ENCODE peak calls at places on chromosomes 16 and 17, in five cellular contexts. K, A, B, C and M are unnamed samples.

GRCh38 chr16:31219154-31219741 is 2.3 kb upstream of the PYDC1 start:
- DNase-seq in K (no peak), A (no peak), B (no peak), C (no peak), M (no peak)

GRCh38 chr17:7220593-7221280 is 999 bp downstream of the ACADVL start:
- DNase-seq in K (peak; percentile 64), A (peak; percentile 74), B (peak; percentile 64), C (peak; percentile 44), M (no peak)

GRCh38 chr17:28406478-28406824 is 439 bp upstream of the SLC46A1 start:
- DNase-seq in K (no peak), A (no peak), B (no peak), C (no peak), M (no peak)

GRCh38 chr16:73529303-73530012 is 481.5 kb upstream of the ZFHX3 start:
- DNase-seq in K (no peak), A (no peak), B (no peak), C (no peak), M (no peak)

GRCh38 chr16:85759136-85759535 is 8.2 kb upstream of the C16orf74 start:
- DNase-seq in K (no peak), A (no peak), B (no peak), C (no peak), M (no peak)

GRCh38 chr16:24775455-24775854 is 46.0 kb downstream of the TNRC6A start:
- DNase-seq in K (peak; percentile 58), A (no peak), B (no peak), C (no peak), M (no peak)

GRCh38 chr17:35373532-35373983 is at the start of gene SLFN11:
- DNase-seq in K (peak; percentile 98), A (peak; percentile 64), B (peak; percentile 91), C (no peak), M (no peak)

GRCh38 chr17:74531231-74531761 is at the start of gene CD300LB:
- DNase-seq in K (no peak), A (peak; percentile 8), B (peak; percentile 11), C (no peak), M (no peak)

GRCh38 chr16:57808589-57808988 is 6.3 kb upstream of the KIFC3 start:
- DNase-seq in K (no peak), A (no peak), B (no peak), C (no peak), M (no peak)
- H3K4me3 ChIP-seq in K (no peak overlapping the region), A (no peak overlapping the region), B (no peak overlapping the region), C (peak overlapping the region; percentile 31), M (no peak overlapping the region)

GRCh38 chr17:78878261-78878660 is 24.7 kb downstream of the CEP295NL start:
- DNase-seq in K (no peak), A (no peak), B (no peak), C (no peak), M (no peak)
- H3K4me3 ChIP-seq in K (no peak overlapping the region), A (no peak overlapping the region), B (no peak overlapping the region), C (no peak overlapping the region), M (no peak overlapping the region)

DNA sequence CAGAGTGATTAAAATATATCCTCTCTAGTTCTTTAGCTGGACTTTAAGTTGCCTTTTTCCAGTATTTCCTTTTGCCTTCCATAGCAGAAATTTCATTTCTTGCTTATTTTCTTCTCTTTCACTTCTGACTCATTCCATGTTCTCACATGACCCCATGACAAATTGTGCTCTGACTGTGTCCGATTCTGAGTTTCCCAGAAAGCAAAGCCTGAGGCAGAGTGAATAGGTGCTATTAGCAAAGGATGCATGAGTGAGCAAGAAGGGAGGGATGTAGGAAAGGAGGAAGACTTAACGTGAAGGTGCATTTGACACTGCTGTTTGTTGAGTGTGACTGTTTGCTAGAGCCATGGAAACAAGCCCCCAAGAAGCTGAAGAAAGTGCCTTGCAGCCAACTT is 82.6 kb upstream of the CNTNAP4 start:
- DNase-seq in K (no peak), A (no peak), B (no peak), C (no peak), M (no peak)
- H3K4me3 ChIP-seq in K (no peak overlapping the region), A (no peak overlapping the region), B (no peak overlapping the region), C (no peak overlapping the region), M (no peak overlapping the region)

GRCh38 chr17:44541884-44542581 is 15.3 kb upstream of the FZD2 start:
- DNase-seq in K (no peak), A (no peak), B (no peak), C (no peak), M (no peak)
- H3K4me3 ChIP-seq in K (no peak overlapping the region), A (no peak overlapping the region), B (no peak overlapping the region), C (no peak overlapping the region), M (no peak overlapping the region)

DNA sequence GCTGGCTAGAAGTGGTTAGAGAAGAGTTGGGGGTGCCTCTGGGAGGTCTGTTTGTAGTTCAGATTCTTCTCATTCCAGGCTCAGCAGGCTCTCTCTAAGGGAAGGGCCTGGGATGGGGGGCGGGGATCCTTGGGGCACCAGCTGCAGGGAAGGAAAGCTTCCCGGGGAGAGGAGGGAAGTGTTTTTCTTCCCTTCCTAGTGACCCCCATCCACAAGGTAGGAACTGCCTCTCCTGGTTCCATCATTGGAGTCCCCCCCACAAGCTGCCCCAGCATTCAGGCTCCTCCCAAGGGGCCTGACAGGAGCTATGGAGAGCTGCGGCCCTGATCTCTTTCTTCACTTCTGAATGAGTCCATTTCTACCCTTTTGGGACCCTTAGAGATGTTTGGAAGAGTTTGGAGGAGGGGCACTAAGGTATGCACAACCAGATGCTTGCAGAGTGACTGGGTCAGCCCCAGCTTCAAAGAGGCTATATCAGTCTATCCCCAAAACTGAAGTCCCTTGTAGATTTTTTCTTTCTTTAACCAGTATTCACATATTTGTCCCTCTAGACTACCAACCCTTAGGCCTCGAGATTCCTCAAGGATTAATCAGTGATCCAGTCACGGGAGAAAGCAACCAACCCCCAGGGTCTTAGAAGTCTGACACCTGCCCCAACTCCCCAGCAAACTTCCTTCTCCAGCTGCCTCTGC is 13.9 kb upstream of the FZD2 start:
- DNase-seq in K (peak; percentile 83), A (no peak), B (no peak), C (peak; percentile 64), M (no peak)
- H3K4me3 ChIP-seq in K (no peak overlapping the region), A (no peak overlapping the region), B (no peak overlapping the region), C (no peak overlapping the region), M (no peak overlapping the region)

GRCh38 chr17:44004077-44004760 is at the start of gene NAGS:
- DNase-seq in K (no peak), A (no peak), B (no peak), C (peak; percentile 67), M (no peak)

GRCh38 chr17:44004761-44005526 is 522 bp downstream of the NAGS start:
- DNase-seq in K (no peak), A (no peak), B (no peak), C (no peak), M (no peak)

GRCh38 chr17:44005865-44006580 is 1.6 kb downstream of the NAGS start:
- DNase-seq in K (no peak), A (peak; percentile 62), B (no peak), C (no peak), M (no peak)

GRCh38 chr17:44006581-44007345 is 2.3 kb downstream of the NAGS start:
- DNase-seq in K (peak; percentile 93), A (peak; percentile 99), B (peak; percentile 97), C (no peak), M (peak; percentile 85)

DNA sequence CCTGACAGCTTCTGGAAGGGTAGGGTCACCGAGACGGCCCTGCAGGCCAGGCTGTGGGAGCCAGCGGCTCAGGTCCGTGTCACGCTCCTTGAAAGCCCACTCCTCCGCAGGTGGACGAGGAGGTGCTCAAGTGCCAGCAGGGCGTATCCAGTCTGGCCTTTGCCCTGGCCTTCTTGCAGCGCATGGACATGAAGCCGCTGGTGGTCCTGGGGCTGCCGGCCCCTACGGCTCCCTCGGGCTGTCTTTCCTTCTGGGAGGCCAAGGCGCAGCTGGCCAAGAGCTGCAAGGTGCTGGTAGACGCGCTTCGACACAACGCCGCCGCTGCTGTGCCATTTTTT is 1.1 kb downstream of the NAGS start:
- DNase-seq in K (no peak), A (no peak), B (no peak), C (no peak), M (no peak)
- H3K4me3 ChIP-seq in K (peak overlapping the region; percentile 48), A (peak overlapping the region; percentile 40), B (no peak overlapping the region), C (peak overlapping the region; percentile 80), M (peak overlapping the region; percentile 55)

GRCh38 chr16:57801098-57801855 is 1.0 kb downstream of the KIFC3 start:
- DNase-seq in K (peak; percentile 69), A (no peak), B (no peak), C (no peak), M (no peak)
- H3K4me3 ChIP-seq in K (peak overlapping the region; percentile 77), A (peak overlapping the region; percentile 57), B (peak overlapping the region; percentile 49), C (peak overlapping the region; percentile 89), M (peak overlapping the region; percentile 28)

DNA sequence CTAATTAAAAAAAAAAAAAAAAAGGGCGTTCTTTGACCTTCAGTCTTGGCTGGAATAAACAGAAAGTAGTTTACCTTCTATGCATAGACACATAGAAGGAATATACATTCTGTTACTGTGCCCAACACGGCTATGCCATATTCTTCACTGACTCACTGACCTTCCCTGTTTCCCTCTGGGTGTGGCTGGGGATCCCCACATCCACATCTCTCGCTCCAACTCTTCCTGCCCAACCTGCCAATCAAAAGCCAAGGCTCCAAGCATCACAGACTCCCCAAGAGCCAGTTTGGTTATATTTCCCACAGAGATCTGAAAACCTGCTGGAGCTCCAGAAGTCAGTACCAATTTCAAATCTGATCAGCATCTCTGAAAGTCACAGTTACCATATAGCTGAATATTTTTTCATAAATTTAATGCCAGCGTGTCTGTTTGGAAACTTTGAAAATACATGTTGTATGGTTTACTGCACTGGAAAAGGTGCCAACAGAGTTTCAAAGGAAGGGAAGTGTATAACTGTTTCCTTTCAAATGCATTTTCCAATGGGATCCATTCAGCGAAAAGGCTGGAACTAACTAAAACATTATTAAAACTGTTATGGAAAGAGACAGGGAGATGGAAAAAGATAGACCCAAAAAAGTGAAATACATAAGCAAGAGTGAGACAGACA is 91.8 kb downstream of the SMG6 start:
- DNase-seq in K (no peak), A (no peak), B (no peak), C (no peak), M (no peak)
- H3K4me3 ChIP-seq in K (no peak overlapping the region), A (no peak overlapping the region), B (no peak overlapping the region), C (no peak overlapping the region), M (no peak overlapping the region)

DNA sequence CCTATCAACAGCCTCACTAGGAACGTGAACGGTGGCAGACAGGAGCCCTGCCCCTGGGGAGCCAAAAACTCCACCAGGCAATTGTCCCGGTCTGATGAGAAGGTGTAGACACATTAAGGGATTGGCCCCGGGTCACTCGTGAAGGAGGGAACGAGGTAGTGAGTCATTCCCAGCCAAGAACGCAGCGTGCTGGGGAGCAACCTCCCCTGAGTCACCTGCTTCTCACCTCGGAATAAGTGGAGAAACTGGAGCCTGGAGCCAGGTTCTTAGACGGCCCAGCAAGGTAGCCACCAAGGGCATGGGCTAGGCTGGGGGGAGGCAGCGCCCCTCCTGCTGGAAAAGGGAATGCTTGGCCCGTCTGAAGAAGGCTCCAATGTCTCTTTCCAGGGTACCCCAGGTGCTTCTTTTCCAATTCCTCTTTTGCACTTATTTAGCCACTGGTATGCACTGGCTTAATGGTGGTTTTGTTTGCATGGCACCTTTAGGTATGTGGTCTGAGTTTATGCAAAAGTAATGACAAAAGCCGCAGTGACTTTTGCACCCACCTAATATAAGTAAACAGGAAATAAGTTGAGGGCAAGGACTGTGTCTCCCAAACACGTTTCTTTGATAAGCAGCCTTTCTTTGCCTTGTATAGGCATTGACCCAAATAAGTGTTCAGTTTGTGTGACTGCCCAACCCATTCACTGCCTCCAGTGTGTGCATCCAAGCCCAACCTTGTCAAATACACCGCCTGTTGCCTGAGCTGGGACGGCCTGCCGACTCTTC is 1.8 kb upstream of the HELZ start:
- DNase-seq in K (no peak), A (peak; percentile 57), B (no peak), C (peak; percentile 97), M (no peak)
- H3K4me3 ChIP-seq in K (peak overlapping the region; percentile 87), A (peak overlapping the region; percentile 86), B (no peak overlapping the region), C (peak overlapping the region; percentile 87), M (peak overlapping the region; percentile 96)